ENCODE peak calls at places on chromosomes 7 and 10, in ten cellular contexts. C, S, O, X, G, A, E, R, N and L are unnamed samples.
A peak's percentile ranks its signal among the peaks of the same experiment; 100 is the strongest.

GRCh38 chr10:78224602-78225001 is 190.9 kb downstream of the RPS24 start:
- DNase-seq in X (no peak), S (no peak), C (peak; percentile 80), R (no peak), G (no peak), N (no peak), O (no peak), E (peak; percentile 83), A (no peak), L (no peak)

GRCh38 chr7:151012921-151013347 is 11.4 kb downstream of the ATG9B start:
- DNase-seq in X (no peak), G (no peak), N (no peak), R (no peak), A (no peak), C (no peak), E (no peak), S (no peak), O (peak; percentile 94), L (no peak)

GRCh38 chr10:43044444-43045245 is 32.2 kb upstream of the RET start:
- DNase-seq in X (no peak), A (peak; percentile 30), C (no peak), S (peak; percentile 25), E (no peak), O (peak; percentile 37), N (no peak), R (peak; percentile 45), G (no peak), L (no peak)

GRCh38 chr10:47310090-47310505 is 10.1 kb downstream of the GDF10 start:
- DNase-seq in C (no peak), N (no peak), R (no peak), A (no peak), O (no peak), S (no peak), E (no peak), G (no peak), X (no peak), L (no peak)

GRCh38 chr7:156155988-156156733 is 343.9 kb upstream of the SHH start:
- DNase-seq in C (no peak), G (no peak), X (peak; percentile 60), O (no peak), A (no peak), E (no peak), N (no peak), R (no peak), S (no peak), L (no peak)

GRCh38 chr10:70726909-70727495 is 54.7 kb downstream of the ADAMTS14 start:
- DNase-seq in O (no peak), S (no peak), A (no peak), E (no peak), N (no peak), R (no peak), X (no peak), G (no peak), C (no peak), L (no peak)

GRCh38 chr7:5636914-5637313 is 144.5 kb downstream of the RNF216 start:
- DNase-seq in R (no peak), G (peak; percentile 72), N (peak; percentile 66), O (peak; percentile 50), S (peak; percentile 62), C (peak; percentile 90), X (peak; percentile 79), E (peak; percentile 90), A (no peak), L (no peak)

GRCh38 chr10:128633864-128634541 is 507.8 kb upstream of the MKI67 start:
- DNase-seq in G (no peak), E (no peak), R (no peak), C (peak; percentile 16), X (no peak), S (peak; percentile 26), A (no peak), O (no peak), N (peak; percentile 19), L (no peak)

GRCh38 chr10:35912615-35913170 is 270.6 kb upstream of the FZD8 start:
- DNase-seq in C (peak; percentile 39), A (no peak), R (no peak), O (no peak), E (peak; percentile 82), X (no peak), N (peak; percentile 86), S (no peak), G (no peak), L (no peak)

GRCh38 chr7:65006094-65006992 is at the start of gene ERV3-1:
- DNase-seq in R (peak; percentile 92), E (peak; percentile 93), G (peak; percentile 98), X (peak; percentile 99), C (peak; percentile 89), A (peak; percentile 97), N (peak; percentile 89), O (peak; percentile 93), S (peak; percentile 95), L (peak; percentile 97)
- TF ChIP-seq CTCF in R (no peak), E (no peak), G (no peak), X (no peak), C (no peak), A (no peak), N (no peak), O (no peak), S (no peak), L (peak; percentile 9)

DNA sequence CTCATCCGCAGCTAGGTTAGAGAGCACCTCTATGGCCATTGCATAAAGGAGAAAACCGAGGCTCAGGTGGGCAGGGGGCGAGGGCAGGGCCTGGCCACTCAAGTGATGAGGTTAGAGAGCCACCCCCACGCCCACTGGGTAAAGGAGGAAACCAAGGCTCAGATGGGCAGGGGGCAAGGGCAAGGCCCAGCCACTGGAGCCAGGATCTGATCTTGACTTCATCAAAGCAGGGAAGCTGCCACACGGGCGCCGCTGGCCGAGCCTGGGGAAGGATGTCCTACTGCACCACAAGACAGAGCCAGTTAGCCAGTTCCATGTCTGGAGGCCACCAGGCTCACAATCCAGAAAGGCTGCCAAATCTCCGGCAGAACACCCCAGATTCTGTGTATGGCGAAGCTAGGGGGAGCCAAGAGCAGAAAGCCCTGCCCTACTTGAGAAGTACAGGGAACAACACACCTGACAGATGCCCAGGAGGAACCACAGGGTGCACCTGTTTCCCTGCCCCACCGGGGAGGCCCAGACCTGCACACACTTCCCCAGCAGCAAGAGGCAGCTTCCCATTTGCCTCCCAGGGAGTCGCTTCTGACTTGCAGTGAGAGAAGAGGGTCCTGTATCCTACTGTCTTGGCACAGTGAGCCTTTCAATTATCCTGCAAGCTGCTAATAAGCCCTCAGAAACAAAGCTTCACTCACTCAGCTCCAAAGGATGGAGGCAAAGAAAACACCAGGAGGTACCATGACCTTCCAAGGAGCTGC is 101.9 kb downstream of the TNS3 start:
- DNase-seq in E (no peak), S (peak; percentile 48), N (no peak), O (no peak), G (no peak), X (no peak), A (no peak), C (no peak), R (no peak), L (no peak)
- H3K4me1 ChIP-seq in E (peaks cover 58% of the 10 kb centered on the region), S (peaks cover 39% of the 10 kb centered on the region), N (peaks cover 26% of the 10 kb centered on the region), O (peaks cover 48% of the 10 kb centered on the region), G (peaks cover 25% of the 10 kb centered on the region), X (peaks cover 57% of the 10 kb centered on the region), A (peaks cover 95% of the 10 kb centered on the region), C (peaks cover 69% of the 10 kb centered on the region), R (no peaks in the 10 kb centered on the region), L (peaks cover 3% of the 10 kb centered on the region)

GRCh38 chr7:128260069-128260468 is 19.0 kb downstream of the LEP start:
- DNase-seq in X (no peak), A (no peak), N (no peak), C (no peak), E (no peak), G (no peak), R (no peak), S (no peak), O (no peak), L (no peak)

GRCh38 chr7:128263420-128263819 is 22.3 kb downstream of the LEP start:
- DNase-seq in A (no peak), R (no peak), G (no peak), X (no peak), E (no peak), S (no peak), N (no peak), C (no peak), O (no peak), L (no peak)

GRCh38 chr7:128262273-128263028 is 21.4 kb downstream of the LEP start:
- DNase-seq in E (no peak), X (no peak), A (no peak), S (no peak), C (no peak), G (no peak), O (no peak), R (no peak), N (no peak), L (no peak)

GRCh38 chr7:128257458-128257857 is 16.4 kb downstream of the LEP start:
- DNase-seq in X (no peak), C (no peak), N (no peak), O (no peak), R (no peak), S (no peak), A (no peak), G (no peak), E (no peak), L (no peak)

DNA sequence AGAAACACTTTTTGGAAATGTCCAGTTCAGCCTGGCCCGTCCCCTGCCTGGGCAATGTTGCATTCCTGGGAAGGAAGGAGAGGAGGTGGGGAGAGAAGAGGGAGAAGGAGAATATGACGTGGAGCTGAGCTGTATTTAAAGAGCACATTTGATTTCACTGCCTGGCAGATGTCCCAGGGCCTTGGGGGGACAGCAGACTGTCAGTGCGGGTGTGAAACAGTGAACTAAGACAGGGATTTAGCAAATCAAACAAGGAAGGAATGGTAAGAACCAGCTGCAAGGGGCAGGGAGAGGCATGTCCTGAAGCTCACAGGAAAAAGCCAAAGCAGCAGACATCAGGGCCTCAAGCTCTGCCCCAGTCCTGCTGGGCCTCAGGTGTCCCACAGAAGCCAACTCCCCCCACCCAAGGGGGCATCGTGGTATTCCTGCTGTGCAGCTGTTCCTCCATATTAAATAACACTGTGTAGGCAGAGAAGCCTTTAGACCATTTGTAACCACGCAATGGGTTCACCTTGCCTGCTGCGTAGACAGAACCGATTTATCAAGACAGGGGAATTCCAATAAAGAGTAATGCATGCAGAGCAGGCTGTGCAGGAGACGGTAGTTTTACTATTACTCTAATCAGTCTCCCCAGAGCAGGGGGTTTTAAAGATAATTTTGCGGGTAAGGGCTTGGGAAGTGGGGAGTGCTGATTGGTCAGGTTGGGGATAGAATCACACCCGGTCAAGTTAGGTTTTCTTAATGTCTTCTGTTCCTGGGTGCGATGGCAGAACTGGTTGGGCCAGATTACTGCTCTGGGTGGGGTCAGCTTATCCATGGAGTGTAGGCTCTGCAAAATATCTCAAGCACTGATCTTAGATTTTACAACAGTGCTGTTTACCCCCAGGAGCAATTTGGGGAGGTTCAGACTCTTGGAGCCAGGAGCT is 18.3 kb downstream of the LEP start:
- DNase-seq in O (no peak), C (peak; percentile 22), S (peak; percentile 78), R (no peak), X (no peak), E (peak; percentile 37), A (peak; percentile 67), G (no peak), N (peak; percentile 51), L (peak; percentile 58)
- H3K27ac ChIP-seq in O (no peak overlapping the region), C (no peak overlapping the region), S (no peak overlapping the region), R (no peak overlapping the region), X (no peak overlapping the region), E (no peak overlapping the region), A (no peak overlapping the region), G (no peak overlapping the region), N (peak overlapping the region; percentile 67), L (peak overlapping the region; percentile 29)

DNA sequence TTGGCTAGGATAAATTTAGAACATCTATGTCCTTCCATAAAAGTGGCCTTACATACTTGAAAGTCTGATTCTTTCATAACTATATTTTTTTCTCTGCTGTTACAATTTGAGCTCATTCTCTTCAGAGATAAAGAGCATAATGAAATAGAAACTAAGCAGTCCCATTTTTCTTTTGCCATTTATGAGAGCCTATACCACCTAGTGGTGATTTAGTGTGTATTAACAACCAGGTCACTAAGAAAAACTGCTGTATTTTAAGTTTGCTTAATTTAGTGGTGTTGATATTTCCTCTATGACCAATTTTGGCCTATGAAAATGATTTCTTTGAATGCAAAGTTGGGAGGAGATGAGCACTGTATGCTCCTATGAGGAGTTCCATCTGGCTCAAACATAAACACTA is 88.7 kb upstream of the ZWINT start:
- DNase-seq in X (no peak), O (no peak), N (peak; percentile 6), E (no peak), R (no peak), S (no peak), G (no peak), A (no peak), C (no peak), L (no peak)
- TF ChIP-seq CTCF in X (no peak), O (peak; percentile 46), N (peak; percentile 27), E (peak; percentile 20), R (no peak), S (no peak), G (no peak), A (no peak), C (no peak), L (peak; percentile 24)